ENCODE peak calls at places on chromosome 21, in ten cellular contexts. I is coronary artery, R is sigmoid colon, W is suprapubic skin, H is HFF-Myc, E is fibroblast of mammary gland, U is choroid plexus epithelial cell, T is cardiac fibroblast, G is kidney epithelial cell, D is progenitor cell of endocrine pancreas. Z is an unnamed sample.

GRCh38 chr21:26815197-26815596 is 30.0 kb downstream of the ADAMTS1 start:
- DNase-seq in E (no peak), I (no peak), G (no peak), U (no peak), D (no peak), R (no peak), W (no peak), T (peak), H (no peak), Z (no peak)

GRCh38 chr21:32389337-32390015 is 3.3 kb downstream of the URB1 start:
- DNase-seq in U (peak), I (no peak), E (peak), T (peak), W (no peak), H (no peak), G (no peak), D (no peak), R (no peak), Z (no peak)

GRCh38 chr21:37006521-37007291 is at the start of gene RIPPLY3:
- DNase-seq in D (peak), T (peak), R (no peak), H (no peak), G (no peak), I (no peak), W (no peak), U (peak), E (no peak), Z (no peak)

GRCh38 chr21:34583926-34584563 is 30.9 kb downstream of the RCAN1 start:
- DNase-seq in E (peak), H (no peak), T (peak), G (no peak), R (no peak), W (no peak), I (no peak), D (no peak), U (no peak), Z (no peak)

GRCh38 chr21:41817228-41817627 is 50.4 kb upstream of the RIPK4 start:
- DNase-seq in I (peak), R (peak), H (peak), D (peak), U (peak), E (peak), W (peak), G (peak), T (peak), Z (peak)

GRCh38 chr21:40291560-40291959 is 424.3 kb downstream of the PCP4 start:
- DNase-seq in R (no peak), U (no peak), D (no peak), W (no peak), E (no peak), G (no peak), H (no peak), T (no peak), I (no peak), Z (no peak)

GRCh38 chr21:37367758-37368535 is 1.4 kb downstream of the DYRK1A start:
- DNase-seq in E (peak), T (peak), W (peak), D (peak), H (no peak), G (no peak), R (peak), U (peak), I (peak), Z (no peak)

GRCh38 chr21:32653326-32653901 is 41.2 kb upstream of the CFAP298 start:
- DNase-seq in E (peak), U (peak), D (no peak), H (no peak), G (no peak), R (no peak), T (peak), I (no peak), W (no peak), Z (no peak)

GRCh38 chr21:31182231-31183129 is 144.2 kb upstream of the KRTAP19-8 start:
- DNase-seq in T (no peak), H (no peak), D (no peak), I (no peak), R (no peak), G (no peak), U (no peak), W (no peak), E (no peak), Z (no peak)

GRCh38 chr21:14620152-14620551 is 74.0 kb upstream of the SAMSN1 start:
- DNase-seq in R (no peak), W (no peak), T (no peak), G (no peak), H (no peak), D (no peak), I (no peak), U (no peak), E (no peak), Z (no peak)

GRCh38 chr21:15894596-15894995 is 164.8 kb downstream of the USP25 start:
- DNase-seq in D (no peak), G (no peak), U (peak), I (no peak), E (peak), R (no peak), W (no peak), H (no peak), T (peak), Z (no peak)
- TF ChIP-seq CTCF in D (peak), G (peak), U (peak), I (no peak), E (peak), R (no peak), W (no peak), H (peak), T (peak), Z (peak)

DNA sequence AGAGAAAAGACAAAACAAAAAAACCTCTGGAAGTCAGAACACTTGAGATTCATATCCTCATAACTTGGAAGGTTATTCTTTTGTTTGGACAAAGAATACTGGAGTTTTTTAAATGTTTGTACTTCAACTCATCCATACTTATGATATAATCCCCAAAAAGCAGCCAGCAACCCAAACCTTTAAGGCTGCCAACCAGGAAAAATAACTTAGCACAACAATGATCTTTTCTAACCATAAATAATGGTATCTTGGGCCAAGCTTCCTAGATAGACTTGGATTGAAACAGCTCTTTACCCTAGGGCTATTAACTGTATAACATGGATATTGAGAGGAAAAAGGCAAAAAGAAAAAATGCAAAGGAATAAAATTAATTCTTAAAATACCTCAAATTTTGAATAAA is 335.1 kb downstream of the LTN1 start:
- DNase-seq in G (no peak), H (no peak), U (no peak), I (no peak), W (no peak), D (no peak), T (no peak), E (no peak), R (no peak), Z (no peak)
- TF ChIP-seq CTCF in G (no peak), H (no peak), U (no peak), I (no peak), W (no peak), D (no peak), T (no peak), E (no peak), R (no peak), Z (no peak)

DNA sequence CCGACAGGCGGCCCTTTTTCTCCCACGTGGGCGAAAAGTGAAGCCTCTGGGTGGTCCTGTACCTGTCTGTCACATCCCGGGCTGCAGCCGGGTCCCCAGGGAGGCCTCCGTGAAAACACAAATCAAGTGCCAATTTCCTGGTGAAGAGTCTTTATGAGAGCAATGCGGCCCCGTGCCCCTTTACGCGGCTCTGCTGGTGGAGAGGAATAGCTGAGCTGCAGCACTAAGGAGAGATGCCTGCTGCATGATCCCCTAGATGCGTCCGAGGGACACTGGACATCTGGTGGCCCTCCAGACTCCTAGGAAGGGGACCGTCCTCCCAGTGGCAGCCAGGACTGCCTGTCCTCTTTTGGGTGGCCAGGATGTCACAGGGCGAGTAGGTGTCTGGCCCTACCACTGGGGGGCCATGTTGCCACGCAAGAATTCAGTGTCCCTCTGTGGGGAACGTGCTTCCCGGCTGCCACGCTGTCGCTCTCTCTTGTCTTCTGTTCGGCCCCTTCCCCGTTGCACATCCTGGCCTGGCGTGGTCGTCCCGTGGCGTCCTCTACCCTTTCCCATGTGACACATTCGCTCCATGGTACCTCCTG is 38.7 kb downstream of the COL18A1 start:
- DNase-seq in I (no peak), D (no peak), G (no peak), E (no peak), T (no peak), U (no peak), W (no peak), R (no peak), H (no peak), Z (no peak)
- TF ChIP-seq CTCF in I (no peak), D (no peak), G (no peak), E (no peak), T (peak), U (peak), W (no peak), R (no peak), H (no peak), Z (no peak)

DNA sequence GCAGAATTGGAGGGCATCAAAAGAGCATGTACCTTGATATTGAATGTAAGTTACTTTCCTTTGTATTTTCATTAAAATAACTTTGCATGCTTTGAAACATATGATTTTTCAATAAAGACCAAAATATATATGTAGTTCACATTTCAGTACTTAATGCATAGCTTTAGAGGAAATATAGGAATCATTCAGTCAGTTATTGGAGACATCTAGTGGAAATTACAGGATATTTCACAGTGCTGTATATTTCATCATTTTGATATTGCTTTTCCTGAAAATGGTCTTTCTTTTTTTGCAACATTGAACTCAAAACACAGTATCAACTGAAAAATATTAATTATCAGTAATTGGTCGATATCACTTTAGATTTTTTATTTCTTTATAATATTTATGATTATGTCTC is 375.8 kb downstream of the NCAM2 start:
- DNase-seq in W (no peak), U (peak), E (peak), D (no peak), G (no peak), I (no peak), R (no peak), T (peak), H (no peak), Z (no peak)
- TF ChIP-seq CTCF in W (no peak), U (peak), E (peak), D (no peak), G (no peak), I (no peak), R (no peak), T (peak), H (no peak), Z (peak)

Z was measured in AG09319.